ENCODE peak calls at places on chromosomes 2 and 18, in six cellular contexts. B is IMR-90, I is EL, Q is MCF 10A, S is epithelial cell of proximal tubule, W is stomach. R is an unnamed sample.
A peak's percentile ranks its signal among the peaks of the same experiment; 100 is the strongest.

GRCh38 chr2:30326497-30326896 is 95.2 kb downstream of the LBH start:
- DNase-seq in B (no peak), I (no peak), Q (no peak), S (no peak), W (no peak), R (no peak)

GRCh38 chr2:51734115-51734514 is 702.2 kb upstream of the NRXN1 start:
- DNase-seq in B (peak; percentile 71), I (no peak), Q (peak; percentile 66), S (no peak), W (no peak), R (no peak)

GRCh38 chr2:217922101-217923006 is 80.4 kb downstream of the TNS1 start:
- DNase-seq in B (peak; percentile 55), I (no peak), Q (no peak), S (no peak), W (no peak), R (no peak)

GRCh38 chr2:198525196-198525595 is 720.8 kb downstream of the PLCL1 start:
- DNase-seq in B (no peak), I (no peak), Q (no peak), S (no peak), W (no peak), R (no peak)

GRCh38 chr2:123073371-123073770 is 951.7 kb upstream of the CNTNAP5 start:
- DNase-seq in B (no peak), I (no peak), Q (peak; percentile 42), S (no peak), W (no peak), R (no peak)

GRCh38 chr2:108945969-108946368 is 43.1 kb downstream of the EDAR start:
- DNase-seq in B (no peak), I (no peak), Q (no peak), S (no peak), W (no peak), R (no peak)

GRCh38 chr2:153145470-153145869 is 333.1 kb downstream of the RPRM start:
- DNase-seq in B (no peak), I (no peak), Q (no peak), S (no peak), W (no peak), R (no peak)

GRCh38 chr2:98348066-98348561 is 1.9 kb downstream of the CNGA3 start:
- DNase-seq in B (no peak), I (no peak), Q (no peak), S (no peak), W (no peak), R (peak; percentile 86)

GRCh38 chr2:43387092-43388062 is 161.0 kb upstream of the ZFP36L2 start:
- DNase-seq in B (peak; percentile 52), I (peak; percentile 31), Q (peak; percentile 20), S (no peak), W (no peak), R (no peak)

GRCh38 chr2:97005353-97005752 is 19.0 kb upstream of the FAM178B start:
- DNase-seq in B (no peak), I (peak; percentile 2), Q (peak; percentile 29), S (no peak), W (no peak), R (no peak)

GRCh38 chr2:85865539-85866164 is 23.1 kb downstream of the ST3GAL5 start:
- DNase-seq in B (peak; percentile 41), I (no peak), Q (no peak), S (no peak), W (no peak), R (no peak)

GRCh38 chr18:59985289-59985688 is 85.5 kb downstream of the PMAIP1 start:
- DNase-seq in B (no peak), I (no peak), Q (peak; percentile 17), S (no peak), W (no peak), R (no peak)

GRCh38 chr2:212863185-212863588 is 288.2 kb downstream of the IKZF2 start:
- DNase-seq in B (no peak), I (peak; percentile 35), Q (peak; percentile 53), S (no peak), W (peak; percentile 33), R (peak; percentile 86)

GRCh38 chr18:22337311-22337710 is 80.4 kb downstream of the CTAGE1 start:
- DNase-seq in B (no peak), I (no peak), Q (no peak), S (no peak), W (no peak), R (no peak)

GRCh38 chr2:188360485-188361263 is 69.0 kb downstream of the GULP1 start:
- DNase-seq in B (no peak), I (no peak), Q (no peak), S (no peak), W (no peak), R (no peak)

GRCh38 chr2:216765810-216766259 is 70.5 kb upstream of the IGFBP5 start:
- DNase-seq in B (no peak), I (no peak), Q (no peak), S (no peak), W (no peak), R (peak; percentile 97)

GRCh38 chr2:28994074-28994473 is 13.0 kb downstream of the TOGARAM2 start:
- DNase-seq in B (no peak), I (no peak), Q (no peak), S (no peak), W (no peak), R (no peak)

GRCh38 chr2:191927991-191928390 is 81.1 kb upstream of the CAVIN2 start:
- DNase-seq in B (peak; percentile 45), I (peak; percentile 21), Q (peak; percentile 72), S (peak; percentile 89), W (no peak), R (no peak)

GRCh38 chr2:167355796-167356195 is 467.5 kb downstream of the XIRP2 start:
- DNase-seq in B (peak; percentile 80), I (no peak), Q (no peak), S (no peak), W (no peak), R (no peak)

GRCh38 chr2:190159453-190159852 is 96.9 kb upstream of the MSTN start:
- DNase-seq in B (peak; percentile 58), I (no peak), Q (no peak), S (no peak), W (no peak), R (no peak)

GRCh38 chr2:239184968-239185903 is 215.6 kb downstream of the HDAC4 start:
- DNase-seq in B (no peak), I (no peak), Q (no peak), S (no peak), W (peak; percentile 24), R (no peak)

GRCh38 chr18:8373486-8373885 is 235.8 kb upstream of the RAB12 start:
- DNase-seq in B (no peak), I (no peak), Q (peak; percentile 82), S (no peak), W (no peak), R (no peak)

GRCh38 chr2:73614105-73614504 is 28.1 kb downstream of the NAT8 start:
- DNase-seq in B (no peak), I (no peak), Q (no peak), S (no peak), W (no peak), R (peak; percentile 9)

R was measured in ELF-1.